ENCODE peak calls at places on chromosomes 5 and 9, in four cellular contexts. Z is dorsolateral prefrontal cortex; M is WERI-Rb-1; G is naive thymus-derived CD4-positive, alpha-beta T cell. N is an unnamed sample.

GRCh38 chr5:95731571-95732554 is 727 bp downstream of the RHOBTB3 start:
- DNase-seq in M (peak; percentile 59), Z (peak; percentile 54), G (peak; percentile 23), N (no peak)

GRCh38 chr5:61333351-61334223 is 1.5 kb downstream of the ZSWIM6 start:
- DNase-seq in G (peak; percentile 32), Z (no peak), M (no peak), N (peak; percentile 16)

GRCh38 chr9:110049699-110050450 is 158.1 kb downstream of the C9orf152 start:
- DNase-seq in G (no peak), Z (no peak), M (peak; percentile 33), N (no peak)

GRCh38 chr5:149640350-149640999 is 59.2 kb downstream of the ARHGEF37 start:
- DNase-seq in M (no peak), G (no peak), Z (no peak), N (no peak)

GRCh38 chr5:88680253-88681132 is 202.5 kb downstream of the MEF2C start:
- DNase-seq in Z (peak; percentile 89), M (peak; percentile 79), G (peak; percentile 82), N (peak; percentile 51)

GRCh38 chr5:101976933-101977332 is 319.2 kb downstream of the SLCO4C1 start:
- DNase-seq in M (no peak), Z (no peak), G (no peak), N (no peak)

GRCh38 chr5:65076251-65076869 is 307.6 kb downstream of the CWC27 start:
- DNase-seq in G (no peak), M (peak; percentile 26), Z (no peak), N (peak; percentile 21)

GRCh38 chr5:11062379-11062778 is 301.3 kb upstream of the DAP start:
- DNase-seq in G (no peak), Z (no peak), M (no peak), N (no peak)

GRCh38 chr9:136799854-136800657 is 3.9 kb downstream of the CCDC183 start:
- DNase-seq in Z (peak; percentile 90), M (peak; percentile 94), G (peak; percentile 58), N (peak; percentile 81)

GRCh38 chr5:3010953-3011763 is 259.7 kb upstream of the IRX2 start:
- DNase-seq in M (no peak), G (no peak), Z (no peak), N (no peak)

GRCh38 chr5:37436146-37436934 is 57.2 kb downstream of the WDR70 start:
- DNase-seq in M (no peak), Z (no peak), G (no peak), N (no peak)

GRCh38 chr5:173265433-173265832 is 30.4 kb upstream of the NKX2-5 start:
- DNase-seq in G (no peak), Z (no peak), M (no peak), N (no peak)

GRCh38 chr5:132237670-132238069 is 10.0 kb upstream of the P4HA2 start:
- DNase-seq in M (peak; percentile 4), Z (peak; percentile 4), G (no peak), N (no peak)

GRCh38 chr9:36928670-36929349 is 105.3 kb downstream of the PAX5 start:
- DNase-seq in Z (no peak), M (no peak), G (no peak), N (no peak)

GRCh38 chr9:72193478-72193881 is 44.2 kb downstream of the GDA start:
- DNase-seq in Z (no peak), G (no peak), M (no peak), N (no peak)

GRCh38 chr5:156582193-156582598 is 255.2 kb downstream of the SGCD start:
- DNase-seq in M (no peak), G (no peak), Z (no peak), N (no peak)

GRCh38 chr5:40754381-40755092 is 1.2 kb downstream of the TTC33 start:
- DNase-seq in G (no peak), Z (no peak), M (no peak), N (no peak)

GRCh38 chr5:143758750-143759149 is 53.2 kb upstream of the HMHB1 start:
- DNase-seq in Z (no peak), G (no peak), M (no peak), N (no peak)

GRCh38 chr5:112142769-112143270 is 276.3 kb downstream of the EPB41L4A start:
- DNase-seq in M (no peak), Z (no peak), G (no peak), N (no peak)

GRCh38 chr9:128150594-128151342 is 1.5 kb downstream of the LCN2 start:
- DNase-seq in Z (peak; percentile 36), M (peak; percentile 97), G (no peak), N (no peak)

GRCh38 chr9:78149738-78150291 is 86.1 kb upstream of the CEP78 start:
- DNase-seq in Z (no peak), M (no peak), G (no peak), N (no peak)

GRCh38 chr9:38063363-38063707 is 5.7 kb downstream of the SHB start:
- DNase-seq in G (no peak), M (no peak), Z (no peak), N (no peak)

DNA sequence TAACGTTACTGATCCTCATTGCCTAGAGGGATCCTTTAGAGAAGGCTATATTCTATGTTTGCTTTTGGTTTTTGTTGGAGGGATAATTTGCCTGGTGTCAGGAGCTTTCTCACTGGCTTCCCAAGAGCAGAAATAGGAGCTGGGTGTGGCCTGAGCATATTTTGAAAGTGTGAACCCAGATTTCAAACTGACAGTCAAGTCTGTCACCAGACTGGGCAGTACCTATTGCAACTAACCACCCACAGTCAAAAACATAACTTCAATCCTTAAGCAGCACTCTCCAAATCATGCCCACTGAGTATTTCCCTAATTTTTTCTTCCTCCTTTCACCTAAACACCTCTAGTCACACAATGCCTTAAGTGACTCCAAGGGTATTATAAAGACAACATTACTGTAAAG is 278.4 kb downstream of the EBF1 start:
- DNase-seq in Z (no peak), M (no peak), G (no peak), N (no peak)
- H3K27ac ChIP-seq in Z (no peak overlapping the region), M (no peak overlapping the region), G (no peak overlapping the region), N (no peak overlapping the region)

DNA sequence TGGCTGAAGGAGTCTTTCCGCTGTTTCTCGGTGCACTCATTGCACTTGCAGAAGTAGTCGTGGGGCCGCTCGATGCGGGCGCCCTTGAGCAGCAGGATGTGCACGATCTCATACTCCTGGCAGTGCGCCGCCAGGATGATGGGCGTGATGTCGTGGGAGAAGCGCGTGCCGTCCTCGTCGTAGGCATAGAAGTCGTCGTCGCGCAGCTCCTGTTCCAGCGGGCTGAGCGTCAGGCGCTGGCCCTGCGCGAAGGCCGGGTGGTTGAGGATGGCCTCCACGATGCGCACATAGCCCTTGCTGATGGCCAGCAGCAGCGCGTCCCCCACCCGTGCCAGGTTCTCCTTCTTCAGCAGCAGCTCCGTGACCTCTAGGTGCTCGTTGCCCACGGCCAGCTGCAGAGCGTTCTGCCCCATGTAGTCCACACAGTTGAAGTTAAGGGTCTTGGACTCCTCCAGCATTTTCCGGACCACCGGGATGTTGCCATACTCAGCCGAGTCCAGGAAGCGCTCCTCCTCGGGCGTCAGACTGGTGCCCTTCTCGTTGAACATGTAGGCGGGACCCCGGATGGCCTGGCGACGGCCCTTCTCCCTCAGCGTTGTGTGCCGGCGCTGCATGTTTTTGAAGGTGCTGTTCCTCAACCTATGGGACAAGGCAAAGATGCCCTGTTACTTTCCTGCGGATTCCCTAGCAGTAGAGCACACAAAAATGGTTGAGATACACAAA is 8.4 kb downstream of the TRPC7 start:
- DNase-seq in M (no peak), Z (no peak), G (no peak), N (no peak)
- H3K27ac ChIP-seq in M (no peak overlapping the region), Z (no peak overlapping the region), G (no peak overlapping the region), N (no peak overlapping the region)

GRCh38 chr9:125617087-125617486 is 89.9 kb downstream of the MAPKAP1 start:
- DNase-seq in G (no peak), M (peak; percentile 22), Z (no peak), N (no peak)
- H3K27ac ChIP-seq in G (no peak overlapping the region), M (no peak overlapping the region), Z (no peak overlapping the region), N (no peak overlapping the region)

GRCh38 chr5:139871624-139872023 is 76.0 kb downstream of the PSD2 start:
- DNase-seq in G (no peak), Z (no peak), M (no peak), N (no peak)
- H3K27ac ChIP-seq in G (no peak overlapping the region), Z (no peak overlapping the region), M (no peak overlapping the region), N (no peak overlapping the region)

GRCh38 chr5:141533897-141534296 is 45.0 kb downstream of the PCDHGC5 start:
- DNase-seq in M (no peak), G (no peak), Z (no peak), N (no peak)
- H3K27ac ChIP-seq in M (no peak overlapping the region), G (no peak overlapping the region), Z (no peak overlapping the region), N (no peak overlapping the region)

GRCh38 chr5:59037041-59037440 is 454.2 kb downstream of the RAB3C start:
- DNase-seq in G (no peak), Z (no peak), M (no peak), N (no peak)

GRCh38 chr5:59036274-59036961 is 453.5 kb downstream of the RAB3C start:
- DNase-seq in Z (no peak), G (no peak), M (no peak), N (peak; percentile 21)

GRCh38 chr5:59035681-59036080 is 452.8 kb downstream of the RAB3C start:
- DNase-seq in G (no peak), Z (no peak), M (no peak), N (no peak)

GRCh38 chr5:59037453-59038168 is 454.7 kb downstream of the RAB3C start:
- DNase-seq in Z (no peak), G (no peak), M (no peak), N (no peak)

DNA sequence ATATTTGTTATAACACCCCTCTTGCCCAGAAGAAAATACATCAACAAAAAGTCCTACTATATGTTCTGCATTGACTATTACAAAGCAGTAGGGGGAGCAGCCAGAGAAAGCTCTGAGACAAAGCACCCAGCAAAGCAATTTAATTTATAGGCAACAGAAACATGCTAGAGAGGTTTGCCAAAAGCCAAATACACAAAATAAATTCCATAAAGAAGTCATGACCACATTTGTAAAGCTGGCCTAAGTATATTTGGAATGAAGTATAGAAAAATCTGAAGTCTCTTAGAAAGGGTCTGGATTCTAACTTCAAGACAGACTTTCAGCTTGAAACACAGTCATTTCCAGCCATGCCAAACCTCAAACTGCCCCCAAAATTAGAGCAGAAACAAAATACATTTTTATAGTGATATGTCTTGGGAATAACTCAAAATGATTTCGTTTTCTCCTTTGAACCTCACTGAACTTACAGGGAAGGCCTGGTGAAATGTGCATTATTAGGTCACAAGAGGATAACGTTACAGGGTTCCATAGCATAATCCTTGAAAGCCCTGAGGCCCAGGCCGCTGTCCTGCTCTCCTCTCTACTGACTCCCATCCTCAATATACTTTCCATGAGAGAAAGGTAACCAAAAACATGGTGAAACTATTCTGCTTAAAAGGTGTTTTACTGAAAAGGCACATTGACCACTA is 451.8 kb downstream of the RAB3C start:
- DNase-seq in M (peak; percentile 44), G (no peak), Z (no peak), N (no peak)
- H3K27ac ChIP-seq in M (no peak overlapping the region), G (peak overlapping the region; percentile 37), Z (no peak overlapping the region), N (no peak overlapping the region)

DNA sequence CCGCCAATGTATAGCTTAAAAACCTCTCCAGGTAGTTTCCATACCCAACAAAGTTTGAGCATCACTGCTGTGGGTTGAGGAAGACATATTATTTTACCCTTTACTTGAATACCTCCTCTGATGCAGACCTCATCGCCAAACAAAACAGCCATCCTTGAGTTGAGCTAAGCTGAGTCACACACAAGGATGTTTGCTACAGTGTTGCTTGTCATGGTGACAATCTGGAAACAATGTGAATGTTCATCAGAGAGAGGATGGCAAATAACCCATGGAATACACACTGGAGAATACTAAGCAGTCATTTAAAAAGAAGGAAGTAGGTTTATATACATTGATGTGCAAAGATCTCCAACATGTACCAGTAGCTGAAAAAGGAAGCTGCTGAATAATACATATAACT is 41.1 kb upstream of the TCF7 start:
- DNase-seq in M (no peak), Z (no peak), G (no peak), N (no peak)
- H3K27ac ChIP-seq in M (no peak overlapping the region), Z (no peak overlapping the region), G (peak overlapping the region; percentile 5), N (no peak overlapping the region)

GRCh38 chr9:35757527-35758275 is 3.6 kb upstream of the MSMP start:
- DNase-seq in M (peak; percentile 46), G (no peak), Z (no peak), N (no peak)
- H3K27ac ChIP-seq in M (peak overlapping the region; percentile 87), G (peak overlapping the region; percentile 82), Z (peak overlapping the region; percentile 86), N (peak overlapping the region; percentile 77)

GRCh38 chr9:121744687-121745395 is 93.4 kb downstream of the DAB2IP start:
- DNase-seq in Z (no peak), M (no peak), G (no peak), N (no peak)
- H3K27ac ChIP-seq in Z (peak overlapping the region; percentile 83), M (peak overlapping the region; percentile 3), G (no peak overlapping the region), N (no peak overlapping the region)